ENCODE peak calls at places on chromosomes 16 and 17, in seven cellular contexts. One of them, this sample, is unnamed.

GRCh38 chr16:9476744-9477143 is 385.3 kb downstream of the HAPSTR1 start:
- DNase-seq in H9: no peak
- DNase-seq in mesenchymal stem cell: no peak
- DNase-seq in H1: no peak
- DNase-seq in mesendoderm: no peak
- DNase-seq in IMR-90: no peak
- DNase-seq in trophoblast cell: no peak
- DNase-seq in this sample: no peak

GRCh38 chr17:751269-752001 is 629 bp downstream of the GEMIN4 start:
- DNase-seq in trophoblast cell: peak; percentile 27
- DNase-seq in IMR-90: peak; percentile 45
- DNase-seq in mesendoderm: no peak
- DNase-seq in H9: no peak
- DNase-seq in H1: no peak
- DNase-seq in mesenchymal stem cell: peak; percentile 67
- DNase-seq in this sample: peak; percentile 29

GRCh38 chr17:18234853-18235380 is 9.5 kb downstream of the LLGL1 start:
- DNase-seq in trophoblast cell: no peak
- DNase-seq in mesendoderm: no peak
- DNase-seq in H1: no peak
- DNase-seq in mesenchymal stem cell: no peak
- DNase-seq in IMR-90: no peak
- DNase-seq in H9: no peak
- DNase-seq in this sample: no peak

GRCh38 chr17:64778367-64779290 is 116.5 kb upstream of the SMURF2 start:
- DNase-seq in trophoblast cell: peak; percentile 59
- DNase-seq in H1: no peak
- DNase-seq in IMR-90: no peak
- DNase-seq in H9: peak; percentile 76
- DNase-seq in mesenchymal stem cell: no peak
- DNase-seq in mesendoderm: peak; percentile 56
- DNase-seq in this sample: no peak

GRCh38 chr16:1642148-1642547 is 30.0 kb downstream of the CRAMP1 start:
- DNase-seq in mesenchymal stem cell: no peak
- DNase-seq in IMR-90: no peak
- DNase-seq in H9: no peak
- DNase-seq in mesendoderm: no peak
- DNase-seq in H1: no peak
- DNase-seq in trophoblast cell: no peak
- DNase-seq in this sample: no peak

GRCh38 chr17:4485676-4486646 is 12.7 kb upstream of the SPNS2 start:
- DNase-seq in mesendoderm: no peak
- DNase-seq in mesenchymal stem cell: no peak
- DNase-seq in IMR-90: no peak
- DNase-seq in H1: no peak
- DNase-seq in trophoblast cell: peak; percentile 41
- DNase-seq in H9: no peak
- DNase-seq in this sample: no peak

GRCh38 chr17:72417627-72418026 is 296.8 kb downstream of the SOX9 start:
- DNase-seq in H9: no peak
- DNase-seq in IMR-90: no peak
- DNase-seq in H1: no peak
- DNase-seq in mesendoderm: no peak
- DNase-seq in mesenchymal stem cell: no peak
- DNase-seq in trophoblast cell: no peak
- DNase-seq in this sample: no peak

GRCh38 chr17:37476431-37477130 is 13.1 kb upstream of the DUSP14 start:
- DNase-seq in mesendoderm: peak; percentile 44
- DNase-seq in trophoblast cell: peak; percentile 87
- DNase-seq in H1: no peak
- DNase-seq in H9: no peak
- DNase-seq in IMR-90: peak; percentile 55
- DNase-seq in mesenchymal stem cell: peak; percentile 86
- DNase-seq in this sample: no peak

GRCh38 chr17:81414751-81415516 is 19.7 kb downstream of the BAHCC1 start:
- DNase-seq in IMR-90: no peak
- DNase-seq in H1: no peak
- DNase-seq in H9: no peak
- DNase-seq in mesenchymal stem cell: no peak
- DNase-seq in mesendoderm: no peak
- DNase-seq in trophoblast cell: no peak
- DNase-seq in this sample: no peak

GRCh38 chr16:54284931-54285413 is 1.6 kb downstream of the IRX3 start:
- DNase-seq in H9: peak; percentile 43
- DNase-seq in mesenchymal stem cell: no peak
- DNase-seq in mesendoderm: peak; percentile 27
- DNase-seq in H1: no peak
- DNase-seq in IMR-90: no peak
- DNase-seq in trophoblast cell: no peak
- DNase-seq in this sample: no peak

GRCh38 chr16:50182441-50182840 is 29.3 kb downstream of the TENT4B start:
- DNase-seq in mesendoderm: no peak
- DNase-seq in trophoblast cell: no peak
- DNase-seq in H1: no peak
- DNase-seq in H9: no peak
- DNase-seq in IMR-90: no peak
- DNase-seq in mesenchymal stem cell: no peak
- DNase-seq in this sample: no peak

GRCh38 chr17:63528183-63528582 is 5.0 kb downstream of the KCNH6 start:
- DNase-seq in H1: no peak
- DNase-seq in trophoblast cell: no peak
- DNase-seq in mesenchymal stem cell: no peak
- DNase-seq in mesendoderm: no peak
- DNase-seq in H9: no peak
- DNase-seq in IMR-90: no peak
- DNase-seq in this sample: no peak

GRCh38 chr16:2148714-2149629 is 547 bp downstream of the RAB26 start:
- DNase-seq in IMR-90: no peak
- DNase-seq in trophoblast cell: peak; percentile 16
- DNase-seq in H1: no peak
- DNase-seq in mesenchymal stem cell: no peak
- DNase-seq in mesendoderm: peak; percentile 36
- DNase-seq in H9: peak; percentile 52
- DNase-seq in this sample: no peak

GRCh38 chr17:57419940-57420522 is 163.7 kb downstream of the MSI2 start:
- DNase-seq in mesendoderm: no peak
- DNase-seq in mesenchymal stem cell: no peak
- DNase-seq in trophoblast cell: no peak
- DNase-seq in IMR-90: no peak
- DNase-seq in H9: no peak
- DNase-seq in H1: no peak
- DNase-seq in this sample: no peak

GRCh38 chr16:89822188-89823086 is 5.8 kb upstream of the SPIRE2 start:
- DNase-seq in mesendoderm: no peak
- DNase-seq in H9: no peak
- DNase-seq in IMR-90: no peak
- DNase-seq in H1: no peak
- DNase-seq in mesenchymal stem cell: no peak
- DNase-seq in trophoblast cell: peak; percentile 64
- DNase-seq in this sample: no peak

GRCh38 chr17:65498831-65499230 is 62.6 kb downstream of the AXIN2 start:
- DNase-seq in IMR-90: no peak
- DNase-seq in H9: no peak
- DNase-seq in H1: no peak
- DNase-seq in mesendoderm: no peak
- DNase-seq in mesenchymal stem cell: no peak
- DNase-seq in trophoblast cell: no peak
- DNase-seq in this sample: no peak

GRCh38 chr16:10114411-10114810 is 67.8 kb downstream of the GRIN2A start:
- DNase-seq in mesenchymal stem cell: peak; percentile 23
- DNase-seq in H1: no peak
- DNase-seq in trophoblast cell: no peak
- DNase-seq in mesendoderm: no peak
- DNase-seq in H9: no peak
- DNase-seq in IMR-90: no peak
- DNase-seq in this sample: no peak

GRCh38 chr16:70754371-70754770 is 46.6 kb downstream of the VAC14 start:
- DNase-seq in IMR-90: no peak
- DNase-seq in H1: no peak
- DNase-seq in mesendoderm: no peak
- DNase-seq in H9: no peak
- DNase-seq in mesenchymal stem cell: no peak
- DNase-seq in trophoblast cell: no peak
- DNase-seq in this sample: no peak

GRCh38 chr17:15306406-15306970 is 34.9 kb downstream of the TEKT3 start:
- DNase-seq in H9: no peak
- DNase-seq in mesenchymal stem cell: peak; percentile 22
- DNase-seq in IMR-90: peak; percentile 31
- DNase-seq in H1: no peak
- DNase-seq in mesendoderm: no peak
- DNase-seq in trophoblast cell: no peak
- DNase-seq in this sample: no peak

GRCh38 chr17:74690409-74690825 is 22.3 kb downstream of the CD300LF start:
- DNase-seq in H9: no peak
- DNase-seq in H1: no peak
- DNase-seq in mesenchymal stem cell: no peak
- DNase-seq in trophoblast cell: peak; percentile 20
- DNase-seq in mesendoderm: no peak
- DNase-seq in IMR-90: no peak
- DNase-seq in this sample: no peak

GRCh38 chr16:77993586-77993985 is 28.8 kb upstream of the CLEC3A start:
- DNase-seq in trophoblast cell: peak; percentile 86
- DNase-seq in H1: no peak
- DNase-seq in mesenchymal stem cell: peak; percentile 78
- DNase-seq in mesendoderm: peak; percentile 86
- DNase-seq in H9: no peak
- DNase-seq in IMR-90: peak; percentile 35
- DNase-seq in this sample: no peak

GRCh38 chr17:68097161-68097805 is 61.7 kb downstream of the KPNA2 start:
- DNase-seq in mesendoderm: no peak
- DNase-seq in H9: no peak
- DNase-seq in mesenchymal stem cell: peak; percentile 37
- DNase-seq in H1: no peak
- DNase-seq in trophoblast cell: peak; percentile 77
- DNase-seq in IMR-90: peak; percentile 26
- DNase-seq in this sample: no peak

GRCh38 chr16:19432429-19432828 is 14.7 kb downstream of the TMC5 start:
- DNase-seq in H1: no peak
- DNase-seq in mesenchymal stem cell: no peak
- DNase-seq in trophoblast cell: peak; percentile 85
- DNase-seq in mesendoderm: peak; percentile 55
- DNase-seq in IMR-90: no peak
- DNase-seq in H9: no peak
- DNase-seq in this sample: no peak

GRCh38 chr17:19541445-19541844 is 7.8 kb downstream of the SLC47A1 start:
- DNase-seq in IMR-90: no peak
- DNase-seq in H1: no peak
- DNase-seq in mesenchymal stem cell: no peak
- DNase-seq in trophoblast cell: no peak
- DNase-seq in H9: no peak
- DNase-seq in mesendoderm: peak; percentile 25
- DNase-seq in this sample: no peak

GRCh38 chr16:86515780-86516617 is 5.7 kb downstream of the FOXF1 start:
- DNase-seq in trophoblast cell: no peak
- DNase-seq in H9: peak; percentile 48
- DNase-seq in mesenchymal stem cell: peak; percentile 50
- DNase-seq in mesendoderm: peak; percentile 53
- DNase-seq in IMR-90: peak; percentile 51
- DNase-seq in H1: no peak
- DNase-seq in this sample: peak; percentile 43

GRCh38 chr17:77391668-77392375 is 251.1 kb downstream of the SEC14L1 start:
- DNase-seq in IMR-90: peak; percentile 99
- DNase-seq in mesenchymal stem cell: peak; percentile 99
- DNase-seq in mesendoderm: peak; percentile 86
- DNase-seq in H1: peak; percentile 31
- DNase-seq in trophoblast cell: no peak
- DNase-seq in H9: peak; percentile 79
- DNase-seq in this sample: no peak

GRCh38 chr16:83970430-83970815 is 2.4 kb downstream of the NECAB2 start:
- DNase-seq in IMR-90: no peak
- DNase-seq in mesenchymal stem cell: no peak
- DNase-seq in H1: no peak
- DNase-seq in H9: no peak
- DNase-seq in trophoblast cell: no peak
- DNase-seq in mesendoderm: no peak
- DNase-seq in this sample: no peak

GRCh38 chr17:47188799-47189731 is at the start of gene CDC27:
- DNase-seq in H1: peak; percentile 89
- DNase-seq in IMR-90: peak; percentile 97
- DNase-seq in trophoblast cell: peak; percentile 100
- DNase-seq in H9: peak; percentile 99
- DNase-seq in mesenchymal stem cell: peak; percentile 98
- DNase-seq in mesendoderm: peak; percentile 98
- DNase-seq in this sample: peak; percentile 100
- H3K79me1 ChIP-seq in H1: no peaks in the 10 kb centered on the region
- H3K79me1 ChIP-seq in IMR-90: no peaks in the 10 kb centered on the region
- H3K79me1 ChIP-seq in trophoblast cell: peaks cover 6% of the 10 kb centered on the region
- H3K79me1 ChIP-seq in H9: no peaks in the 10 kb centered on the region
- H3K79me1 ChIP-seq in mesenchymal stem cell: no peaks in the 10 kb centered on the region
- H3K79me1 ChIP-seq in mesendoderm: peaks cover 6% of the 10 kb centered on the region
- H3K79me1 ChIP-seq in this sample: peaks cover 3% of the 10 kb centered on the region

GRCh38 chr17:43545383-43545632 is 832 bp downstream of the ETV4 start:
- DNase-seq in H1: no peak
- DNase-seq in H9: no peak
- DNase-seq in mesendoderm: no peak
- DNase-seq in trophoblast cell: peak; percentile 47
- DNase-seq in mesenchymal stem cell: no peak
- DNase-seq in IMR-90: peak; percentile 18
- DNase-seq in this sample: no peak
- H3K79me1 ChIP-seq in H1: peaks cover 11% of the 10 kb centered on the region
- H3K79me1 ChIP-seq in H9: no peaks in the 10 kb centered on the region
- H3K79me1 ChIP-seq in mesendoderm: peaks cover 20% of the 10 kb centered on the region
- H3K79me1 ChIP-seq in trophoblast cell: peaks cover 2% of the 10 kb centered on the region
- H3K79me1 ChIP-seq in mesenchymal stem cell: peaks cover 21% of the 10 kb centered on the region
- H3K79me1 ChIP-seq in IMR-90: peaks cover 17% of the 10 kb centered on the region
- H3K79me1 ChIP-seq in this sample: peaks cover 3% of the 10 kb centered on the region

DNA sequence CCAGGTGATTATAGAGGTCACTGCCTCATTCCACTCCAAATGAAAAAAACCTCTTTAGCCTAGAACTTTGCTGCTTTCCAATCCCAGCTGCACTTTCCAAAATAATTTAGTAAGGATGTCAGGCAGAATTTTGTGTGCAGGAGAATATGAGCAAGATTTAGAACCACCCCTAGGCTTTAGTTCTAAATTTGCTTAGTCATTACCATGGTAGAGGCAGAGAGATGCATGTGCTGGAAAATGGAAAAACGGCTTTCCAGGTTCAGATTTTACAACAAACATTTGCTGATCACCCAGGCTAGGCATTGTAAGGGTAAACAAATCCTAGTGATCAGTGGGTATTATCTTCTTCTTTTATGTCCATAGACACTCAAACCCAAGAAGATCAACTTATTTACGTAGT is 6.3 kb downstream of the KRT26 start:
- DNase-seq in H9: no peak
- DNase-seq in H1: no peak
- DNase-seq in mesenchymal stem cell: no peak
- DNase-seq in mesendoderm: no peak
- DNase-seq in trophoblast cell: no peak
- DNase-seq in IMR-90: no peak
- DNase-seq in this sample: no peak
- H3K79me1 ChIP-seq in H9: no peaks in the 10 kb centered on the region
- H3K79me1 ChIP-seq in H1: no peaks in the 10 kb centered on the region
- H3K79me1 ChIP-seq in mesenchymal stem cell: no peaks in the 10 kb centered on the region
- H3K79me1 ChIP-seq in mesendoderm: no peaks in the 10 kb centered on the region
- H3K79me1 ChIP-seq in trophoblast cell: no peaks in the 10 kb centered on the region
- H3K79me1 ChIP-seq in IMR-90: no peaks in the 10 kb centered on the region
- H3K79me1 ChIP-seq in this sample: no peaks in the 10 kb centered on the region

DNA sequence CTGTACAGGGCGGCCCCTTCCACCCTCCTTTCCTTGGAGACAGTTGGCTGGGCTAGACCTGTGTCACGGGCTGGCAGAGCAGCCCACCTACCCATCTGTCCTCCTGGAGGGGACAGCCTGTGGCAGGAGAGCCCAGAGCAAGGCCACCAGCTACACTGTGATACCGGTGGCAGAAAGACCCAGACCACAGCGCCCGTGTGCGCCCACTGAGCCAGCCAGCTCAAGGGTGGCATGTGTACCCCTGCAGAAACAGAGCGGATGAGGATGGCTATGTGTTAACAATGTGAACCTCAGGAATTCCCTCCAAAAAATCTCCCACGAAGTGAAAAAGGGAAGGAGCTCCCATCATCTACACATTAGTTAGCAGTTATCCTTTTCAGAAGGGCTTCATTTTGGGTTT is 7.1 kb downstream of the HBQ1 start:
- DNase-seq in trophoblast cell: no peak
- DNase-seq in H9: no peak
- DNase-seq in H1: no peak
- DNase-seq in mesenchymal stem cell: no peak
- DNase-seq in mesendoderm: no peak
- DNase-seq in IMR-90: no peak
- DNase-seq in this sample: no peak
- H3K79me1 ChIP-seq in trophoblast cell: no peaks in the 10 kb centered on the region
- H3K79me1 ChIP-seq in H9: no peaks in the 10 kb centered on the region
- H3K79me1 ChIP-seq in H1: no peaks in the 10 kb centered on the region
- H3K79me1 ChIP-seq in mesenchymal stem cell: peaks cover 24% of the 10 kb centered on the region
- H3K79me1 ChIP-seq in mesendoderm: peaks cover 7% of the 10 kb centered on the region
- H3K79me1 ChIP-seq in IMR-90: peaks cover 4% of the 10 kb centered on the region
- H3K79me1 ChIP-seq in this sample: peaks cover 5% of the 10 kb centered on the region